ENCODE peak calls at places on chromosomes 4 and X, in eight cellular contexts. M is fibroblast of lung; O is HEK293T; Q is activated CD4-positive, alpha-beta T cell treated with anti-CD3 and anti-CD28 coated beads, Interleukin-2, amount 50 U/mL, for 1 hour; F is CD4-positive, alpha-beta memory T cell; U is HS-5; N is CD8-positive, alpha-beta memory T cell; H is aorta. Z is an unnamed sample.
A peak's percentile ranks its signal among the peaks of the same experiment; 100 is the strongest.

GRCh38 chr4:181258569-181258968 is 984.6 kb upstream of the TENM3 start:
- DNase-seq in O (no peak), H (no peak), M (no peak), U (no peak), N (no peak), F (no peak), Q (no peak), Z (no peak)

GRCh38 chrX:7062276-7062675 is 85.2 kb upstream of the STS start:
- DNase-seq in Q (no peak), U (no peak), O (no peak), H (no peak), M (peak; percentile 11), F (no peak), N (no peak), Z (no peak)

GRCh38 chr4:138537739-138538138 is 295.6 kb upstream of the SLC7A11 start:
- DNase-seq in N (no peak), U (no peak), F (no peak), O (no peak), Q (no peak), M (no peak), H (no peak), Z (no peak)

GRCh38 chr4:100836929-100837328 is 319.1 kb upstream of the EMCN start:
- DNase-seq in O (no peak), N (no peak), Q (no peak), U (no peak), H (no peak), F (no peak), M (no peak), Z (no peak)

GRCh38 chr4:36310793-36311192 is 29.4 kb downstream of the DTHD1 start:
- DNase-seq in F (peak; percentile 5), Q (no peak), U (no peak), M (no peak), O (no peak), H (peak; percentile 61), N (no peak), Z (no peak)

GRCh38 chr4:36168127-36168898 is 76.0 kb downstream of the ARAP2 start:
- DNase-seq in F (no peak), M (peak; percentile 44), H (no peak), U (no peak), Q (no peak), O (no peak), N (no peak), Z (no peak)

GRCh38 chr4:174828845-174829701 is at the start of gene GLRA3:
- DNase-seq in U (no peak), H (peak; percentile 44), O (peak; percentile 83), F (no peak), M (peak; percentile 25), N (peak; percentile 1), Q (no peak), Z (peak; percentile 39)

GRCh38 chr4:73676881-73677323 is 56.7 kb upstream of the RASSF6 start:
- DNase-seq in U (no peak), F (no peak), N (no peak), H (no peak), O (no peak), M (peak; percentile 81), Q (no peak), Z (no peak)

GRCh38 chr4:113080624-113081023 is 31.2 kb downstream of the ANK2 start:
- DNase-seq in O (no peak), F (no peak), Q (no peak), N (no peak), M (no peak), H (no peak), U (no peak), Z (no peak)

GRCh38 chr4:140943486-140943885 is 187.3 kb upstream of the TBC1D9 start:
- DNase-seq in O (no peak), M (no peak), N (no peak), Q (no peak), U (peak; percentile 25), F (no peak), H (no peak), Z (no peak)

GRCh38 chr4:70158576-70158975 is 4.5 kb downstream of the PRR27 start:
- DNase-seq in F (no peak), Q (no peak), M (no peak), U (no peak), O (no peak), N (no peak), H (no peak), Z (no peak)

GRCh38 chrX:10906861-10907260 is 204.3 kb upstream of the HCCS start:
- DNase-seq in Q (no peak), H (no peak), U (no peak), O (no peak), N (no peak), F (no peak), M (no peak), Z (no peak)

GRCh38 chrX:9388450-9388849 is 76.4 kb upstream of the TBL1X start:
- DNase-seq in N (no peak), Q (no peak), H (no peak), M (no peak), F (no peak), O (no peak), U (no peak), Z (no peak)

GRCh38 chr4:3339566-3339965 is 46.7 kb downstream of the RGS12 start:
- DNase-seq in M (no peak), U (no peak), F (no peak), O (no peak), H (no peak), N (no peak), Q (no peak), Z (no peak)

GRCh38 chr4:1984406-1985191 is 24.2 kb downstream of the NELFA start:
- DNase-seq in M (no peak), O (no peak), Q (no peak), F (no peak), N (no peak), H (no peak), U (no peak), Z (no peak)

GRCh38 chr4:181106410-181106809 is 1136.8 kb upstream of the TENM3 start:
- DNase-seq in F (no peak), H (no peak), Q (no peak), N (no peak), U (no peak), O (no peak), M (no peak), Z (no peak)

GRCh38 chr4:14880805-14881204 is 121.5 kb upstream of the CPEB2 start:
- DNase-seq in H (no peak), F (no peak), Q (no peak), U (no peak), M (no peak), N (no peak), O (no peak), Z (no peak)

GRCh38 chr4:64584981-64585557 is 175.8 kb upstream of the TECRL start:
- DNase-seq in Q (no peak), N (no peak), O (peak; percentile 23), F (peak; percentile 1), U (no peak), H (no peak), M (peak; percentile 36), Z (no peak)

GRCh38 chrX:14028473-14028872 is 1.2 kb downstream of the GEMIN8 start:
- DNase-seq in U (no peak), O (no peak), H (no peak), Q (no peak), M (no peak), N (no peak), F (no peak), Z (no peak)

GRCh38 chr4:37837446-37837845 is 11.0 kb downstream of the PGM2 start:
- DNase-seq in N (no peak), M (peak; percentile 31), H (no peak), U (peak; percentile 77), F (no peak), O (no peak), Q (no peak), Z (peak; percentile 68)

GRCh38 chr4:152063301-152064235 is 302.8 kb upstream of the GATB start:
- DNase-seq in N (peak; percentile 36), O (no peak), F (peak; percentile 71), U (no peak), H (no peak), Q (peak; percentile 30), M (no peak), Z (no peak)

GRCh38 chrX:124325732-124326131 is 6.7 kb upstream of the TEX13D start:
- DNase-seq in F (no peak), O (no peak), U (no peak), N (no peak), H (no peak), Q (no peak), M (no peak), Z (no peak)

GRCh38 chrX:109384569-109385174 is 97.2 kb downstream of the GUCY2F start:
- DNase-seq in U (no peak), Q (no peak), F (no peak), O (peak; percentile 33), M (peak; percentile 35), N (no peak), H (no peak), Z (no peak)

GRCh38 chr4:38088321-38088720 is 128.1 kb downstream of the PTTG2 start:
- DNase-seq in Q (no peak), F (no peak), O (no peak), U (no peak), N (no peak), M (no peak), H (no peak), Z (no peak)

GRCh38 chrX:115892787-115893671 is 277.5 kb upstream of the AGTR2 start:
- DNase-seq in O (peak; percentile 65), F (peak; percentile 70), U (no peak), Q (no peak), N (no peak), M (peak; percentile 4), H (peak; percentile 63), Z (no peak)

GRCh38 chr4:40241936-40242590 is 45.2 kb downstream of the RHOH start:
- DNase-seq in O (no peak), H (no peak), N (peak; percentile 34), M (no peak), F (no peak), U (no peak), Q (peak; percentile 50), Z (no peak)

GRCh38 chr4:6595897-6596537 is 21.0 kb downstream of the MAN2B2 start:
- DNase-seq in F (no peak), N (no peak), M (no peak), H (no peak), Q (no peak), U (no peak), O (peak; percentile 40), Z (no peak)

GRCh38 chr4:86319390-86319789 is 40.5 kb downstream of the MAPK10 start:
- DNase-seq in F (no peak), O (no peak), H (no peak), Q (no peak), N (no peak), M (no peak), U (no peak), Z (no peak)

GRCh38 chr4:168677063-168677462 is 180.2 kb downstream of the PALLD start:
- DNase-seq in H (no peak), O (no peak), F (no peak), M (no peak), U (no peak), N (no peak), Q (no peak), Z (no peak)

GRCh38 chrX:13472975-13473665 is 96.3 kb upstream of the EGFL6 start:
- DNase-seq in H (no peak), N (no peak), M (no peak), O (no peak), U (no peak), F (no peak), Q (no peak), Z (no peak)

GRCh38 chr4:176156656-176157055 is 38.7 kb downstream of the SPATA4 start:
- DNase-seq in Q (no peak), O (no peak), F (no peak), M (peak; percentile 43), H (no peak), N (no peak), U (no peak), Z (no peak)

GRCh38 chr4:7904108-7904516 is 35.5 kb downstream of the AFAP1 start:
- DNase-seq in F (no peak), M (peak; percentile 78), Q (no peak), N (no peak), H (no peak), U (peak; percentile 90), O (no peak), Z (no peak)

GRCh38 chrX:70504772-70505450 is 60.3 kb downstream of the DLG3 start:
- DNase-seq in F (no peak), Q (no peak), U (no peak), O (no peak), H (no peak), N (no peak), M (no peak), Z (no peak)

GRCh38 chr4:108053281-108053701 is 63.6 kb downstream of the HADH start:
- DNase-seq in F (no peak), O (no peak), N (no peak), M (no peak), Q (no peak), U (no peak), H (no peak), Z (no peak)